ENCODE peak calls at places on chromosomes 12 and 14, in six cellular contexts. G, L, H, V, S and M are unnamed samples.

GRCh38 chr12:91810531-91810930 is 335.1 kb downstream of the BTG1 start:
- ATAC-seq in G (peak), L (no peak), H (no peak), V (no peak), S (no peak), M (no peak)

GRCh38 chr12:4159851-4160250 is 113.7 kb upstream of the CCND2 start:
- ATAC-seq in G (no peak), L (no peak), H (no peak), V (no peak), S (no peak), M (no peak)

GRCh38 chr14:52888839-52889838 is 61.7 kb downstream of the FERMT2 start:
- ATAC-seq in G (no peak), L (no peak), H (no peak), V (no peak), S (no peak), M (no peak)

GRCh38 chr12:62738611-62739010 is 196.3 kb downstream of the PPM1H start:
- ATAC-seq in G (no peak), L (no peak), H (no peak), V (no peak), S (no peak), M (no peak)

GRCh38 chr14:86124328-86124727 is 594.4 kb downstream of the FLRT2 start:
- ATAC-seq in G (peak), L (no peak), H (no peak), V (no peak), S (no peak), M (no peak)

GRCh38 chr12:101018540-101018939 is 191.5 kb downstream of the SLC5A8 start:
- ATAC-seq in G (no peak), L (no peak), H (no peak), V (no peak), S (peak), M (no peak)

GRCh38 chr12:102110782-102111181 is 9.1 kb downstream of the NUP37 start:
- ATAC-seq in G (no peak), L (no peak), H (no peak), V (no peak), S (no peak), M (no peak)

GRCh38 chr12:119157528-119157927 is 21.2 kb upstream of the HSPB8 start:
- ATAC-seq in G (no peak), L (no peak), H (no peak), V (no peak), S (no peak), M (peak)

GRCh38 chr14:38255408-38255672 is 553 bp downstream of the CLEC14A start:
- ATAC-seq in G (no peak), L (peak), H (peak), V (no peak), S (no peak), M (no peak)

GRCh38 chr14:76419399-76419798 is 43.5 kb downstream of the ESRRB start:
- ATAC-seq in G (peak), L (no peak), H (no peak), V (no peak), S (no peak), M (no peak)

GRCh38 chr12:48716168-48716492 is 377 bp downstream of the CCNT1 start:
- ATAC-seq in G (peak), L (peak), H (no peak), V (peak), S (no peak), M (no peak)

DNA sequence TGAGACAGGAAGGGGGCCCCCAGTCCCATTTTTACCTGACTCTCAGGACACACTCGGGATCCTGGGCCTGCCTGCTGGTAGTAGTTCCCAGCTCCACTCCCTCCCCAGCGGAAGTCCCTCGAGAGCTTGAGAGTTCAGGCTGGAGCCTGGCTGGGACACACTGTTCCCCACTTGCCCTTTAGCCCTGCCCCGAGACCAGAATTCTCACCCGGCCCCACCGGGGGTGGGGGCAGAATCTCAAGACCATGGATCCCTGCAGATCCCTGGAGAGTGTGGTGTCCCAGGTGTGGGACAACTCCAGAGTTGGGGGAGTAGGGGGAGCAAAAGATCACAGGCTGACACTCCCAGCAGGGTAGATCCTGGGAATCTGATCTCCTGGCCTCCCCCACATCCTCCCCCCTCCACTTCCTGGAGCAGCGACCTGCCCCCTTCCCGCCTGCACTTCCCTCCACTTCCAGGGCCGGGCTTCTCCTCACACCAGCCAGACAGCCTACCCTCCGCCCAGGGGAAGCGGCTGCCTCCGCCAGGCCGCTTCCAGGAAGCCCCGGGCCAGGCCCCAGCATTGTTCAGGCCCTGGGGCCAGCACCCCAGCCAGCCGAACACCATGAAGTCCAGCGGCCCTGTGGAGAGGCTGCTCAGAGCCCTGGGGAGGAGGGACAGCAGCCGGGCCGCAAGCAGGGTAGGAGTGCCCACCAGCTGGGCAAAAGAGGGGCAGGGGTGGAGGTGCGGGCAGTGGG is at the start of gene TNS2:
- ATAC-seq in G (no peak), L (peak), H (peak), V (no peak), S (no peak), M (peak)
- TF ChIP-seq POLR2A in G (no peak), L (no peak), H (peak), V (no peak), S (no peak), M (peak)

GRCh38 chr12:121295123-121295745 is 1.3 kb downstream of the CAMKK2 start:
- ATAC-seq in G (peak), L (peak), H (no peak), V (peak), S (peak), M (no peak)

GRCh38 chr12:121299662-121300061 is 3.2 kb upstream of the CAMKK2 start:
- ATAC-seq in G (no peak), L (no peak), H (no peak), V (no peak), S (no peak), M (no peak)

GRCh38 chr12:121295746-121296617 is 527 bp downstream of the CAMKK2 start:
- ATAC-seq in G (peak), L (peak), H (peak), V (peak), S (peak), M (peak)

GRCh38 chr12:121294151-121294889 is 2.2 kb downstream of the CAMKK2 start:
- ATAC-seq in G (no peak), L (no peak), H (no peak), V (no peak), S (no peak), M (no peak)

GRCh38 chr12:121296618-121297476 is at the start of gene CAMKK2:
- ATAC-seq in G (peak), L (peak), H (peak), V (peak), S (peak), M (peak)
- TF ChIP-seq CTCF in G (peak), L (peak), H (no peak), V (peak), S (no peak), M (peak)

GRCh38 chr12:68003777-68004176 is 14.5 kb downstream of the IFNG-AS1 start:
- ATAC-seq in G (no peak), L (no peak), H (no peak), V (no peak), S (no peak), M (no peak)
- TF ChIP-seq POLR2AphosphoS5 in G (no peak), L (no peak), H (no peak), V (no peak), S (no peak), M (no peak)

GRCh38 chr14:101351769-101352168 is 209.5 kb upstream of the DIO3 start:
- ATAC-seq in G (no peak), L (no peak), H (no peak), V (no peak), S (no peak), M (no peak)
- TF ChIP-seq POLR2A in G (no peak), L (no peak), H (no peak), V (no peak), S (no peak), M (no peak)

GRCh38 chr12:105319691-105320209 is 10.7 kb upstream of the C12orf75 start:
- ATAC-seq in G (peak), L (peak), H (no peak), V (peak), S (peak), M (no peak)
- TF ChIP-seq CTCF in G (peak), L (no peak), H (no peak), V (no peak), S (no peak), M (no peak)

GRCh38 chr14:73272393-73272792 is 35.1 kb downstream of the PAPLN start:
- ATAC-seq in G (no peak), L (no peak), H (no peak), V (no peak), S (no peak), M (no peak)
- TF ChIP-seq POLR2AphosphoS5 in G (no peak), L (no peak), H (no peak), V (no peak), S (no peak), M (no peak)

DNA sequence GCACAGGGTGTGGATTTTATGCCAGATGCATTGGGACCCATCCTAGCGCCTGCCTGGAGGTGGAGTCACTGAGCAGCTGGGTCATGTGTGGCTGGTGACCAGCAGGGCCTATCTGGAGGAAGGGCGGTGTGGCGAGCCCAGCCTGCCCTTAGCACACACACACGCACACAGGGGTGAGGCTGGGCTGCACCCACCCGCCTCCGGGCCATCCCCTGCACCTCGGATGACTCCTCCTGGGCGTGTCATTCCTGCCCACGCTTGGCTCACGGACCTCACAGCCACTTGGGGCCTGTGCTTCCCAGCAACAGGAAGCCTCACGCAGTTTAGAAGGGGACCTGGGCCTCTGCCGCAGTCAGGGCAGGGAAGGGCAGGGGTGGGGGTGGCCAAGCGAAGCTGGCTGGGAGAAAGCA is 36.2 kb upstream of the FZD10 start:
- ATAC-seq in G (no peak), L (peak), H (peak), V (no peak), S (no peak), M (peak)
- TF ChIP-seq POLR2A in G (no peak), L (no peak), H (no peak), V (no peak), S (no peak), M (no peak)

GRCh38 chr12:45742590-45742989 is 13.1 kb downstream of the ARID2 start:
- ATAC-seq in G (no peak), L (no peak), H (no peak), V (no peak), S (no peak), M (no peak)

GRCh38 chr12:45743247-45743646 is 13.7 kb downstream of the ARID2 start:
- ATAC-seq in G (peak), L (no peak), H (no peak), V (no peak), S (no peak), M (no peak)

DNA sequence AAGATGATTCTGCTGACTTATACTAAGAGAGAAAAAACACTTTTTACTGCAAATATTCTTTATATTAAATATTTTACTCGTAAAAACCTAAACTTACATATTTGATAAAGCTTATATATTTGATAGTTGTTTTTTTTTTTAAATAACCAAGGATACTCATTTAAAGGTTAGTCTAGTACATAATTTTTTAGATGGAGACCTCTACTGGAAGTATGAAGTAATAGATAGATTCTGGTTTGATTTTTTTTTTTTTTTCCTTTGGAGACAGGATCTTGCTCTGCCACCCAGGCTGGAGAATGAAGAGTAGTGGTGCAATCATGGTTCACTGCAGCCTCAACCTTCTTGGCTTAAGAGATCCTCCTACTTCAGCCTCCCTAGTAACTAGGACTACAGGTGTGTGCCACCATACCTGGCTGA is 16.4 kb downstream of the ARID2 start:
- ATAC-seq in G (peak), L (peak), H (peak), V (peak), S (peak), M (no peak)
- TF ChIP-seq CTCF in G (no peak), L (no peak), H (no peak), V (no peak), S (peak), M (peak)

GRCh38 chr14:103123128-103123633 is at the start of gene TNFAIP2:
- ATAC-seq in G (peak), L (no peak), H (peak), V (peak), S (peak), M (peak)

GRCh38 chr14:103121161-103121845 is 2.0 kb upstream of the TNFAIP2 start:
- ATAC-seq in G (no peak), L (peak), H (peak), V (no peak), S (no peak), M (peak)

GRCh38 chr14:103122578-103123127 is 608 bp upstream of the TNFAIP2 start:
- ATAC-seq in G (peak), L (no peak), H (peak), V (peak), S (peak), M (peak)

GRCh38 chr14:103123634-103124500 is 606 bp downstream of the TNFAIP2 start:
- ATAC-seq in G (peak), L (no peak), H (peak), V (peak), S (peak), M (peak)

DNA sequence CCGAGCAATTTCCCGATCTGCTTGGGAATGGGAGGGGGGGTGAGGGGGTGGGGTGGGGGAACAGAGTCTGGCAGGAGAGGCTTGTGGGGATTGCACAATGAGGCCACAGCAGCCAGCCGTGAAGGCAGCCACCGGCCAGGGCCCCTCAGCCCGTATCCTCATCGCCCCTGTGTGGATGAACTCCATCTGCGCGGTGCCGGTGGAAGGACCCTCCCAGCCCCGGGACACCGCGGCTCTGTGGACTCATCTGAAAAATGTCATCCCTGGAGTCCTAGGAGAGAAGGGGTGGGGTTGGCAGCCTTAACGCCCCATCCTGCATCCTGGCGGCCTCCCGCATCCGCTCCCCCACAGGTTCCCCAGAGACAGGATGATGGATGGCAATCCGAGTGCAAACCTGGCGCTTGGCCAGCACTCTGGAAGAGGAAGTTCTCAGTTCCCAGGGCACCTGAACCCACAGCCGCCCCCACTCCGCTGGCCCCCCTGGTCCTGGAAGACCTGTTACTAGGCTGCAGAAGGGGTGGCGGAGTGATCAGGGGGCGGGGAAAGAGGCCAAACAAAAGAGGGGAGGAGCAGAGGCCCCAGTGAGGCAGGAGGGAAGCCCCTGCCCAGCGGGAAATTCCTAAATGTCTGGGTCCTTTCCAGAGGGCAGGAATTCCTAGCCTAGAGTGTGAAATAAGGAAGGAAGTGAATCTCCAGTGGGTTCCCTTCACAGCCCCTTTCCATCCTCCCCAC is 1.2 kb upstream of the TNFAIP2 start:
- ATAC-seq in G (peak), L (peak), H (peak), V (peak), S (no peak), M (peak)
- TF ChIP-seq POLR2AphosphoS5 in G (no peak), L (no peak), H (peak), V (no peak), S (peak), M (peak)